ENCODE peak calls at places on chromosomes 7 and 10, in six cellular contexts. B is H9, M is IMR-90, T is neuronal stem cell, R is H1, L is trophoblast cell. A is an unnamed sample.

GRCh38 chr7:128738570-128739047 is 550 bp upstream of the CALU start:
- DNase-seq in M (no peak), B (no peak), L (peak; percentile 80), R (no peak), T (no peak), A (no peak)

GRCh38 chr10:69056129-69056528 is 31.8 kb upstream of the SRGN start:
- DNase-seq in L (no peak), T (no peak), R (no peak), B (no peak), M (no peak), A (no peak)

GRCh38 chr10:24849051-24849450 is 103.4 kb downstream of the PRTFDC1 start:
- DNase-seq in B (no peak), R (no peak), M (no peak), T (no peak), L (peak; percentile 42), A (no peak)

GRCh38 chr10:79019961-79020491 is 48.7 kb upstream of the ZMIZ1 start:
- DNase-seq in L (no peak), M (peak; percentile 23), B (no peak), R (no peak), T (no peak), A (peak; percentile 62)

GRCh38 chr10:133388973-133389818 is 4.8 kb upstream of the MTG1 start:
- DNase-seq in R (no peak), L (no peak), M (no peak), T (no peak), B (no peak), A (no peak)

GRCh38 chr7:51234139-51234538 is 82.5 kb downstream of the COBL start:
- DNase-seq in T (no peak), L (no peak), M (no peak), R (no peak), B (peak; percentile 26), A (no peak)

GRCh38 chr7:50693475-50693874 is 89.2 kb downstream of the GRB10 start:
- DNase-seq in M (no peak), R (no peak), L (no peak), T (no peak), B (no peak), A (peak; percentile 15)

GRCh38 chr10:68781613-68782574 is 45.4 kb upstream of the STOX1 start:
- DNase-seq in R (no peak), L (no peak), M (no peak), T (no peak), B (no peak), A (peak; percentile 3)

GRCh38 chr7:155209920-155210319 is 87.8 kb upstream of the INSIG1 start:
- DNase-seq in T (no peak), B (no peak), R (no peak), M (no peak), L (no peak), A (no peak)

GRCh38 chr7:74449809-74450397 is 3.8 kb upstream of the GTF2IRD1 start:
- DNase-seq in T (peak; percentile 67), B (peak; percentile 91), R (peak; percentile 82), M (peak; percentile 43), L (peak; percentile 77), A (peak; percentile 61)

GRCh38 chr10:32114500-32114899 is 58.3 kb upstream of the KIF5B start:
- DNase-seq in B (no peak), M (no peak), R (no peak), T (no peak), L (no peak), A (no peak)

GRCh38 chr7:83036721-83037380 is 125.8 kb downstream of the PCLO start:
- DNase-seq in B (no peak), R (no peak), T (no peak), L (no peak), M (no peak), A (no peak)

GRCh38 chr7:38628630-38629385 is 2.4 kb downstream of the AMPH start:
- DNase-seq in B (no peak), L (peak; percentile 67), T (no peak), M (peak; percentile 82), R (no peak), A (no peak)

GRCh38 chr7:14717711-14718304 is 184.7 kb downstream of the DGKB start:
- DNase-seq in T (no peak), L (peak; percentile 30), B (no peak), R (no peak), M (peak; percentile 13), A (peak; percentile 31)

GRCh38 chr10:130453721-130454542 is 317.7 kb downstream of the GLRX3 start:
- DNase-seq in M (no peak), T (no peak), B (peak; percentile 18), R (no peak), L (no peak), A (no peak)

GRCh38 chr7:65444899-65445823 is 71.5 kb downstream of the ZNF92 start:
- DNase-seq in T (no peak), M (no peak), R (no peak), B (no peak), L (no peak), A (no peak)

GRCh38 chr10:49534670-49535381 is 4.1 kb downstream of the ERCC6 start:
- DNase-seq in T (no peak), R (no peak), B (no peak), L (peak; percentile 11), M (peak; percentile 78), A (peak; percentile 38)

GRCh38 chr7:155590215-155591023 is 44.1 kb upstream of the CNPY1 start:
- DNase-seq in B (peak; percentile 71), M (peak; percentile 16), R (no peak), L (no peak), T (no peak), A (peak; percentile 25)

GRCh38 chr10:113087082-113088029 is 137.3 kb downstream of the TCF7L2 start:
- DNase-seq in T (no peak), B (peak; percentile 84), M (peak; percentile 100), R (peak; percentile 76), L (peak; percentile 96), A (peak; percentile 99)

DNA sequence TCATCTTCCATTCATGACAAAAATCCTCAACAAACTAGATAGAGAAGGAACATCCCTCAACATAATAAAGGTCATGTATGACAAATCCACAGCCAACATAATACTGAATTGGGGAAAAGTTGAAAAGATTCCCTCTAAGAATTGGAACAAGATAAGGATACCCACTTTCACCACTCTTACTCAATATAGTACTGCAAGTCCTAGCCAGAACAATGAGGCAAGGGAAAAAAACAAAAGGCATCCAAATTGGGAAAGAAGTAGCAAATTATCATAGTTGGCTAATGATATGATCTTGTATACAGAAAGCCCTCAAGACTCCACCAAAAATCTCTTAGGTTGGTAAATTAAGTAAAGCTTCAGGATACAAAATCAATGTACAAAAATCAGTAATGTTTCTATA is 4.7 kb downstream of the POT1 start:
- DNase-seq in M (no peak), B (no peak), R (no peak), L (peak; percentile 54), T (no peak), A (no peak)
- H3K14ac ChIP-seq in M (no peak overlapping the region), B (no peak overlapping the region), R (no peak overlapping the region), L (no peak overlapping the region), T (no peak overlapping the region), A (no peak overlapping the region)

GRCh38 chr7:101934618-101935017 is 117.2 kb downstream of the CUX1 start:
- DNase-seq in T (no peak), R (no peak), B (no peak), M (no peak), L (no peak), A (no peak)

GRCh38 chr7:101933685-101934084 is 116.3 kb downstream of the CUX1 start:
- DNase-seq in M (no peak), T (no peak), R (no peak), L (no peak), B (no peak), A (no peak)

GRCh38 chr7:101933028-101933427 is 115.6 kb downstream of the CUX1 start:
- DNase-seq in L (no peak), M (no peak), T (no peak), R (no peak), B (no peak), A (no peak)

GRCh38 chr7:101935521-101936141 is 118.2 kb downstream of the CUX1 start:
- DNase-seq in L (no peak), B (no peak), M (no peak), R (no peak), T (no peak), A (no peak)

DNA sequence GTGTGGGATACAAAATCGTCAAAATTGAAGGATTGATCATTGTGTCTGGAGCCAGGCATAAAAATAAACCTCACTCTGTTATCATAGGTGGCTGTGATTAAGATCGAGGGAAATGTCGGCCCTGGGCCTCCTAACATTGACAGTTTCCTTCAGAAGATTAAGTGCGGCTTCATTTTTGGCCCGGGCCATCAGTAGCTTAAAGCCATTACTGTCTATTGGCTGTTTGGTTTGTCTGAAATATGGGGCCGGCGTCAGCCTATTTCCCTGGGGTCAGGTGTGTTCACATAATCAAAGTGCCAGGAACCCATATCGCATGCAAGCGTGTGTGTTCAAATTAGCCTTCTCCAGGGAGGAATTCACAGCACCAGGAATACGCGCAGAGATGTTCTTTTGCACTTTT is 114.6 kb downstream of the CUX1 start:
- DNase-seq in M (no peak), B (no peak), T (no peak), R (no peak), L (no peak), A (no peak)
- H2BK120ac ChIP-seq in M (no peak overlapping the region), B (no peak overlapping the region), T (no peak overlapping the region), R (no peak overlapping the region), L (no peak overlapping the region), A (no peak overlapping the region)

GRCh38 chr10:70538731-70539338 is 60.3 kb downstream of the PALD1 start:
- DNase-seq in T (no peak), L (no peak), B (no peak), M (no peak), R (no peak), A (no peak)
- H3K14ac ChIP-seq in T (peak overlapping the region; percentile 99), L (no peak overlapping the region), B (no peak overlapping the region), M (no peak overlapping the region), R (no peak overlapping the region), A (no peak overlapping the region)

DNA sequence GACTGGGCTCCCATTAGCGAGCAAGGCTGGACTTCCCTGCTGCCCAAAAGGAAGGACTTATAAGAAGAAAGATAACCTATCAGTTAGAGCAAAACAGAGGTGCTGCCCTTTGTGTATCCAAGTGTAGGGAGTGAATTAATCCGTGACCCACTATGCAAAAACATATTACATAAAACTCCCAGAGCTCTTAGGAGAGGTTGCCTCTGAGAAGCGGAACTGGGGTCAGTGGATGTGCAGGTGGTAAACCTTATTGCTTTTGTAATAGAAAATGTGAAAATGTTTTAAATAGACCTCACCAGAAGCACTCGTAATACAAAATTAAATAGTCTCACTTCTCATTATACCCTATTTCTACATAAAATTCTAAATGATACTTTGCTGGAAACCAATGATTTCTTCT is 17.1 kb upstream of the IL6 start:
- DNase-seq in B (no peak), L (no peak), T (no peak), M (no peak), R (no peak), A (no peak)
- H2BK120ac ChIP-seq in B (no peak overlapping the region), L (no peak overlapping the region), T (no peak overlapping the region), M (no peak overlapping the region), R (peak overlapping the region; percentile 63), A (peak overlapping the region; percentile 29)

GRCh38 chr10:89306019-89306418 is 4.2 kb downstream of the IFIT2 start:
- DNase-seq in L (no peak), T (no peak), M (no peak), B (no peak), R (no peak), A (no peak)

GRCh38 chr10:89309646-89310045 is 7.8 kb downstream of the IFIT2 start:
- DNase-seq in T (no peak), M (no peak), R (no peak), B (no peak), L (no peak), A (no peak)

GRCh38 chr10:89312973-89313372 is 11.1 kb downstream of the IFIT2 start:
- DNase-seq in T (no peak), R (no peak), L (no peak), M (no peak), B (no peak), A (no peak)

GRCh38 chr10:89307213-89307612 is 5.4 kb downstream of the IFIT2 start:
- DNase-seq in R (no peak), L (peak; percentile 64), B (no peak), T (no peak), M (no peak), A (no peak)

GRCh38 chr10:89310092-89310886 is 8.4 kb downstream of the IFIT2 start:
- DNase-seq in M (no peak), T (no peak), R (no peak), B (no peak), L (no peak), A (no peak)
- H3K14ac ChIP-seq in M (no peak overlapping the region), T (no peak overlapping the region), R (no peak overlapping the region), B (no peak overlapping the region), L (no peak overlapping the region), A (no peak overlapping the region)